ENCODE peak calls at places on chromosomes 3 and 15, in ten cellular contexts. P is coronary artery, G is heart left ventricle, U is pancreas, E is body of pancreas, X is sigmoid colon, I is Panc1, J is AG04450, H is uterus, F is HCT116. V is an unnamed sample.

GRCh38 chr3:126262227-126262626 is 81.8 kb upstream of the ALDH1L1 start:
- DNase-seq in J (no peak), F (no peak), P (no peak), I (no peak), X (no peak), U (no peak), H (no peak), E (no peak), G (no peak), V (no peak)

GRCh38 chr3:10548997-10549396 is 43.6 kb upstream of the ATP2B2 start:
- DNase-seq in P (peak), F (peak), U (no peak), E (no peak), G (no peak), J (no peak), I (no peak), H (no peak), X (peak), V (no peak)

GRCh38 chr15:29126821-29127461 is 142.7 kb downstream of the NSMCE3 start:
- DNase-seq in E (no peak), H (no peak), F (no peak), G (peak), X (peak), I (no peak), U (no peak), P (no peak), J (no peak), V (no peak)

GRCh38 chr3:79517766-79518413 is 249.9 kb downstream of the ROBO1 start:
- DNase-seq in F (no peak), P (no peak), I (no peak), E (no peak), J (no peak), X (no peak), G (no peak), U (no peak), H (no peak), V (no peak)

GRCh38 chr3:132084982-132085381 is 50.2 kb upstream of the CPNE4 start:
- DNase-seq in U (no peak), X (no peak), G (no peak), I (no peak), E (no peak), J (no peak), F (no peak), P (no peak), H (no peak), V (no peak)

GRCh38 chr3:37640636-37641375 is 220.9 kb upstream of the CTDSPL start:
- DNase-seq in H (no peak), U (no peak), G (no peak), J (no peak), X (no peak), E (no peak), P (peak), I (no peak), F (no peak), V (peak)

GRCh38 chr15:23447107-23447500 is at the start of gene GOLGA6L2:
- DNase-seq in F (peak), P (no peak), J (no peak), G (no peak), E (no peak), I (no peak), H (no peak), X (no peak), U (no peak), V (no peak)

GRCh38 chr15:48584090-48584831 is 61.2 kb downstream of the FBN1 start:
- DNase-seq in E (no peak), H (no peak), G (no peak), I (no peak), J (no peak), X (no peak), P (no peak), U (no peak), F (no peak), V (no peak)

GRCh38 chr15:58770519-58770856 is 614 bp upstream of the MINDY2 start:
- DNase-seq in E (no peak), P (no peak), I (no peak), U (no peak), G (no peak), X (no peak), H (no peak), J (peak), F (no peak), V (no peak)

GRCh38 chr3:190122198-190122771 is 1.6 kb upstream of the P3H2 start:
- DNase-seq in F (no peak), I (no peak), H (no peak), J (no peak), U (no peak), P (no peak), E (no peak), G (no peak), X (no peak), V (no peak)

GRCh38 chr15:25060996-25061620 is 106.3 kb downstream of the SNRPN start:
- DNase-seq in E (no peak), P (peak), I (no peak), F (no peak), G (no peak), H (peak), J (no peak), X (no peak), U (no peak), V (no peak)

GRCh38 chr15:67862771-67863441 is 23.1 kb upstream of the RNU6-1 start:
- DNase-seq in H (no peak), I (no peak), X (no peak), J (no peak), U (no peak), E (no peak), G (no peak), F (no peak), P (no peak), V (no peak)

GRCh38 chr15:33194237-33194636 is 277 bp downstream of the FMN1 start:
- DNase-seq in J (no peak), U (no peak), X (peak), E (no peak), H (no peak), I (no peak), P (no peak), F (no peak), G (no peak), V (no peak)

GRCh38 chr15:33195283-33195682 is 769 bp upstream of the FMN1 start:
- DNase-seq in F (no peak), J (no peak), H (no peak), E (no peak), G (no peak), U (no peak), X (no peak), I (no peak), P (no peak), V (no peak)

GRCh38 chr15:33197636-33198035 is 3.1 kb upstream of the FMN1 start:
- DNase-seq in F (no peak), X (no peak), H (no peak), P (no peak), U (no peak), G (no peak), E (no peak), J (no peak), I (no peak), V (no peak)

GRCh38 chr15:33191641-33192040 is 2.9 kb downstream of the FMN1 start:
- DNase-seq in E (no peak), X (no peak), J (no peak), G (no peak), I (no peak), P (no peak), F (no peak), U (no peak), H (no peak), V (no peak)

DNA sequence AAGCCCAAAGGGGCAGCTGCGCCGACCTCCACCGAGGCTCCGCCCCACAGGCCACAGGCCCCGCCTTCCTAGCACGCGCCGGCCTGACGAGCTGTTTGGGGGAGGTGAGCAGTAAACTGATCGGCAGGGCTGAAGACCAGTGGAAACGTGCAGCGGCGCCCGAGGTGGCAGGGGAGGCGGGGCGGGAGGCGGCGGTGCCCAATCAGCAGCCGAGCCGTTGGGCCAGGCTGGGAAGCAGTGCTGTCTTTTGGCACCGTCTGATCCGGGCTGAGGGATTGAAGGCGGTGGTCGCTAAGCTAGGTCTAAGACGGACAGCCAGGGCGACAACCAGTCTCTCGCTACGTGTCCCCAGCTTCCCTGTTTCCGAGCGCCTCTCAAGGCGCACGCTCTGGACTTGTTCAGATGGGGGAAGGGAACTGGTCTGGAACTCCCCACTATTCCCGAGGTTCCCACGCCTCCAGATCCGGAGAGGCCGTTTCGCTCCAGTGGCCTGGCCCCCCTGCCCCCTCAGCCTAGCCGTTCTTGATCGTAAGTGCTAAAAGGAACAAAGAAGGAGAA is at the start of gene FMN1:
- DNase-seq in I (peak), J (peak), G (peak), X (peak), H (peak), P (peak), F (peak), E (peak), U (peak), V (peak)
- H3K27ac ChIP-seq in I (peak), J (no peak), G (peak), X (peak), H (no peak), P (no peak), F (no peak), E (peak), U (no peak), V (no peak)

DNA sequence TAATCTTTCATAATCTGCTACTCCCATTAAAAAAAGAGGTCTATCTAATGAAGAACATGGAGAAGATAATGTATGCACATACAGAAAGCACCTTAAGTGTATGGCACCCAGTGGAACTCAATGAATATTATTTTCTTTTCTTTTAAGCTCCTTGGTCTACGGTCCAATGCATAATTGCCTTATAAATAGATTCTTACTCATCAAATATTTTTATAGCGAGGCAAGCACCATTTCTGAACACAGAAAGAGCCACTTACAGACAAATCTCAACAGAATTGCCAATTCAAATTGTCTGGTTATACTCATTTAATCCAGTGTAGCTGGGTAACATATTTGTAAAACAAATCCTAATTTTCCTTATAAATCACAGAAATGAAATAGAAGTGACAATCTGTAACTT is 6.3 kb downstream of the PDZRN3 start:
- DNase-seq in H (no peak), I (no peak), E (no peak), G (no peak), U (no peak), P (no peak), J (no peak), X (no peak), F (no peak), V (no peak)
- H3K27ac ChIP-seq in H (peak), I (no peak), E (no peak), G (peak), U (no peak), P (peak), J (no peak), X (peak), F (no peak), V (no peak)

DNA sequence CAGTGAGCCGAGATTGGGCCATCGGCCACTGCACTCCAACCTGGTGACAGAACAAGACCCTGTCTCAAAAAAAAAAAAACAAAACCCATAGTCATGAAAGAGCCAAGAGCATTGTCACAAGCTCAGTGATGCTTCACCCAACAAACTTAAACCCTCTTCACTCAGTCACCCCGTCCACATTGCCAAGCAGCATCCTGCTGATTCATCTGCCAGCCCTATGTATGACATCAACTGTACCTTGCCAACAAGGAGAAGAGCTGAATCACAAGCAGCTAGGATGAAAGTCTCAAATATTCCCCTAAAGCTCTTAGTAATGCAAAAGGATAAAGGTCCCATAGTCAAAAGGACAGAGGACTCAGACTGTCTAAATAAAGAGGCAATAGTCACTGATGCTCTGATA is 90.0 kb downstream of the ANO10 start:
- DNase-seq in U (no peak), F (no peak), G (no peak), P (no peak), E (no peak), I (peak), J (no peak), X (no peak), H (no peak), V (no peak)
- H3K27ac ChIP-seq in U (no peak), F (no peak), G (no peak), P (no peak), E (no peak), I (no peak), J (no peak), X (no peak), H (no peak), V (no peak)

GRCh38 chr15:92805080-92805708 is 94.9 kb upstream of the CHD2 start:
- DNase-seq in H (no peak), X (no peak), G (no peak), F (no peak), P (no peak), U (no peak), E (no peak), I (no peak), J (no peak), V (no peak)
- H3K27ac ChIP-seq in H (peak), X (peak), G (peak), F (peak), P (peak), U (no peak), E (peak), I (peak), J (peak), V (no peak)

DNA sequence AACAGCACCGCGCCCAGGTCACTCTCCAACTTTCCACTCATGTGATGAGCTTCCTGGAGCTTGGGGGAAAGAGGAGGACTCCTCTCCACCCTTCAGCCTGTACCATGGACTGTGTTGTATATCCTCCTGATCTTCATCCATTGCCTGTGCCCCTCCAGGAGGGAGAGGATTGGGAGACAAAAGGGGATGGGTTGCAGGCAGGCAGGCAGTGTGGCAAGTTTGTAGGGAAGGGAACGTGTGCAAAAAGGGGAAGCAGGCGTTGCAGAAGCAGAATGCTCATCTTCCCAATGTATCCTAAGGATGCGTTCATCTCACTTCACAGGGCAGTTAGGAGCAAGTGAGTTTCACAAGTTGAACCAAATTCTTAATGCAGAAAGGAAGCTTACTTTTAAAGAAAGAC is 28.1 kb upstream of the GHSR start:
- DNase-seq in X (no peak), E (no peak), J (no peak), F (no peak), U (no peak), H (no peak), I (no peak), P (no peak), G (no peak), V (no peak)
- H3K27ac ChIP-seq in X (no peak), E (no peak), J (no peak), F (no peak), U (no peak), H (no peak), I (no peak), P (no peak), G (no peak), V (no peak)

GRCh38 chr3:172688588-172688987 is 22.3 kb downstream of the NCEH1 start:
- DNase-seq in X (no peak), J (no peak), H (no peak), F (no peak), G (no peak), I (no peak), P (no peak), E (no peak), U (no peak), V (no peak)

GRCh38 chr3:172690936-172691335 is 19.9 kb downstream of the NCEH1 start:
- DNase-seq in F (no peak), E (no peak), H (no peak), J (no peak), X (no peak), G (no peak), I (no peak), U (no peak), P (no peak), V (no peak)

GRCh38 chr3:172680684-172681083 is 30.2 kb downstream of the NCEH1 start:
- DNase-seq in G (no peak), F (no peak), J (no peak), P (no peak), E (no peak), X (no peak), H (no peak), U (no peak), I (no peak), V (no peak)

GRCh38 chr3:172687501-172687900 is 23.4 kb downstream of the NCEH1 start:
- DNase-seq in P (no peak), F (no peak), I (no peak), X (no peak), H (no peak), J (no peak), G (no peak), U (no peak), E (no peak), V (no peak)

DNA sequence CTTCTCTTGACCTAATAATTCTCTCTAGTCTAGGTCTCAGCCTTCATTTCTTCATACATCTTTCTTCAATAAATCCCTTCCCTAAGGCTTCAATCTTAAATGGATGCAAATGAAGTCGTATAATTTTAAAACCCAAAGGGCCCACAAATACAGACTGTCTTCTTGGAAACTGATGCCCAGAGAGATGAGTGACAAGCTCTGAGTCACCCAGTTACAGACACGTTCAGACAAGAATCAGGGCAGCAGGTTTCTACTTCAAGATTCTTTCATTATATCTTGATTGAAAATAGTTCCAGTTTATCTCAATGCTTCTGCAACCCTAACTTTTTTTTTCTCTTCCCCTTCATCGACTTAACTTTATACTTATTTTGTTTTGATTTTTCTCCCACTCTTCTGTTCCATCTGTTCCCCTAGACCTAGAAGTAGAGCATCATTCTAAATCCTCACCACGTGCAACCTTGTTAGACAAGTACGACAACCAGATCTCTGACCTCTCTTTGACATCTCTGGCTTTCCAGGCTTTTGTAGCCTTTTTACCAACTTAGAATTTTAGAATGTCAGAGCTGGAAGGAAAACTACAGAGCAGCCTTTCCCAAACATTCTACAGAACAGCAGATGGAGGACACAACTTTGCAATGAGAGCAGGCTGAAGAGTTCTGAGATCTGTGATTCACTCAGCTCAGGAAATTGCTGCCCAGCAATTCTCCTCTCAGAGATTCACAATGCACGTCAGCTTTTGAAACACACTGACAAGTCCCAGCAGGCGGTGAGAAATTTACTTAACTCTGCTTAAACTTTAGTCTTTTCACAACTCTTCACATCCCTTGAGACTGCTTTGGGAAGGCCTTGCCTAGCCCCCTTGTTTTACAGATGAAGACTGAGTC is 25.3 kb downstream of the NCEH1 start:
- DNase-seq in U (no peak), X (no peak), G (no peak), F (no peak), H (no peak), P (no peak), E (no peak), I (no peak), J (no peak), V (no peak)
- H3K27ac ChIP-seq in U (no peak), X (no peak), G (no peak), F (no peak), H (no peak), P (no peak), E (no peak), I (peak), J (no peak), V (no peak)

GRCh38 chr3:113053169-113053568 is 62.4 kb downstream of the GTPBP8 start:
- DNase-seq in P (no peak), H (no peak), E (no peak), U (no peak), I (no peak), J (no peak), G (no peak), F (no peak), X (no peak), V (no peak)

GRCh38 chr3:113054552-113054951 is 63.8 kb downstream of the GTPBP8 start:
- DNase-seq in P (no peak), X (no peak), E (no peak), F (no peak), I (no peak), U (no peak), H (no peak), G (no peak), J (peak), V (no peak)

GRCh38 chr3:113055201-113055600 is 64.4 kb downstream of the GTPBP8 start:
- DNase-seq in U (no peak), G (no peak), E (no peak), X (no peak), J (no peak), H (no peak), I (no peak), P (no peak), F (no peak), V (no peak)

GRCh38 chr3:113051827-113052226 is 61.0 kb downstream of the GTPBP8 start:
- DNase-seq in J (no peak), X (peak), F (no peak), U (no peak), P (no peak), I (no peak), E (no peak), G (no peak), H (peak), V (no peak)

DNA sequence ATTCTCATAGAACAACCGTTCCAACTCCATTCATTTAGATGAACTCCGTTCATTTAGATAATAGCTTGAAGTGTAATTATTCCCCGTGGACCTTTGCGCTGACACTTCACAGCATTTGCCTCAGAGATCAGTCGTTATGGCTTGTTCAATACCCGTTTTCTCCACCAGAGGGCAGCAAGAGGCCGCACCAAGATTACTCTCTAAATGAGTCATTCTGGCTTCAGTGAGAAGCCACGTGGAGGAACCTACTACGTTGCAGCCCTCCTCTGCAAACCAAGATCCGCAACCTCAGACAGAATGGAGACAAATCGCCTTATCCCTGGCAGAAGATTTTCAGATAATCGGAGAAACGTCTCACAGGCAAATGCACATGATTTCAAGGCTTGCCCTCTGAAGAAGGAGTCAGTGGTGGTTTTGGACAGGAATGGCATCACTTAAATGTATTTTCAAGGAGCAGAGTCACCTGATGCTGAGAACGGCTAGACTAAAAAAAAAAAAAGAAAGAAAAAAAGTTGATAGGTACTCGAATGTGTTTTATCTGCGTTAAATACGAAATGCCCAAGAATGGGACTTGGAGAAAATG is 60.5 kb downstream of the GTPBP8 start:
- DNase-seq in I (peak), J (peak), H (peak), E (peak), U (peak), G (peak), F (peak), X (peak), P (peak), V (peak)
- H3K27ac ChIP-seq in I (no peak), J (no peak), H (peak), E (no peak), U (no peak), G (peak), F (no peak), X (peak), P (no peak), V (no peak)

GRCh38 chr3:170047133-170047404 is 9.3 kb downstream of the GPR160 start:
- DNase-seq in H (no peak), F (no peak), I (no peak), E (no peak), J (no peak), G (no peak), X (no peak), U (no peak), P (no peak), V (no peak)
- H3K27ac ChIP-seq in H (no peak), F (no peak), I (no peak), E (peak), J (no peak), G (no peak), X (no peak), U (peak), P (no peak), V (no peak)